ENCODE peak calls at places on chromosomes 16 and 17, in five cellular contexts. X is IMR-90, C is PC-3, N is endothelial cell of umbilical vein, E is hepatocyte. R is an unnamed sample.

GRCh38 chr16:23724438-23725131 is 11.6 kb upstream of the ERN2 start:
- DNase-seq in N (no peak), E (no peak), X (peak; percentile 7), C (no peak), R (no peak)

GRCh38 chr16:85303354-85303883 is 191.1 kb upstream of the CIBAR2 start:
- DNase-seq in C (no peak), E (peak; percentile 78), X (no peak), N (peak; percentile 44), R (peak; percentile 75)

GRCh38 chr16:30953511-30954124 is 3.9 kb upstream of the SETD1A start:
- DNase-seq in E (peak; percentile 88), X (peak; percentile 71), C (peak; percentile 50), N (peak; percentile 80), R (peak; percentile 95)

GRCh38 chr17:79811036-79811887 is 14.4 kb upstream of the CBX8 start:
- DNase-seq in X (no peak), N (peak; percentile 33), E (peak; percentile 68), C (peak; percentile 68), R (peak; percentile 65)

GRCh38 chr17:77610980-77611641 is 347.4 kb upstream of the TNRC6C start:
- DNase-seq in E (no peak), X (no peak), N (no peak), C (no peak), R (no peak)

GRCh38 chr16:4081035-4081434 is 35.2 kb downstream of the ADCY9 start:
- DNase-seq in N (no peak), X (no peak), C (no peak), E (no peak), R (no peak)

GRCh38 chr17:40596261-40596919 is 31.1 kb upstream of the CCR7 start:
- DNase-seq in N (no peak), C (no peak), E (no peak), X (peak; percentile 10), R (peak; percentile 54)

GRCh38 chr17:31580331-31581021 is 189.0 kb downstream of the RAB11FIP4 start:
- DNase-seq in X (peak; percentile 85), N (peak; percentile 69), C (peak; percentile 69), E (no peak), R (no peak)

GRCh38 chr17:73156166-73156840 is 8.5 kb upstream of the SSTR2 start:
- DNase-seq in N (peak; percentile 21), E (peak; percentile 88), X (peak; percentile 68), C (peak; percentile 77), R (peak; percentile 94)

GRCh38 chr17:6786618-6787017 is 10.6 kb downstream of the FBXO39 start:
- DNase-seq in E (no peak), C (peak; percentile 58), X (peak; percentile 63), N (peak; percentile 93), R (no peak)

GRCh38 chr17:2218426-2218825 is 85.2 kb downstream of the SMG6 start:
- DNase-seq in N (no peak), C (peak; percentile 76), X (no peak), E (no peak), R (no peak)

GRCh38 chr17:39144414-39144813 is 7.0 kb downstream of the PLXDC1 start:
- DNase-seq in C (peak; percentile 22), X (peak; percentile 94), N (no peak), E (peak; percentile 62), R (no peak)

GRCh38 chr16:14056970-14057369 is 14.1 kb upstream of the MRTFB start:
- DNase-seq in E (no peak), C (no peak), X (no peak), N (peak; percentile 83), R (no peak)

GRCh38 chr16:20568404-20568803 is 7.8 kb downstream of the ACSM2B start:
- DNase-seq in N (no peak), X (no peak), E (no peak), C (no peak), R (no peak)

GRCh38 chr16:82999711-83000110 is 372.9 kb downstream of the CDH13 start:
- DNase-seq in E (no peak), X (no peak), N (no peak), C (no peak), R (no peak)

GRCh38 chr16:28258571-28258970 is 33.8 kb upstream of the SBK1 start:
- DNase-seq in E (peak; percentile 43), N (no peak), X (peak; percentile 4), C (no peak), R (peak; percentile 47)

GRCh38 chr17:19310151-19310550 is 52.4 kb downstream of the B9D1 start:
- DNase-seq in C (no peak), N (no peak), X (no peak), E (no peak), R (no peak)

GRCh38 chr16:15450624-15451023 is 16.2 kb downstream of the BMERB1 start:
- DNase-seq in C (no peak), E (no peak), X (no peak), N (no peak), R (no peak)

GRCh38 chr17:2232244-2232638 is 71.3 kb downstream of the SMG6 start:
- DNase-seq in X (peak; percentile 96), C (no peak), N (peak; percentile 34), E (no peak), R (no peak)

GRCh38 chr17:14448816-14449215 is 147.9 kb downstream of the HS3ST3B1 start:
- DNase-seq in C (no peak), E (no peak), X (no peak), N (no peak), R (no peak)

GRCh38 chr16:87461466-87461975 is 31.3 kb downstream of the ZCCHC14 start:
- DNase-seq in C (peak; percentile 95), X (no peak), N (peak; percentile 77), E (peak; percentile 95), R (peak; percentile 99)

GRCh38 chr16:29730649-29731048 is 15.1 kb downstream of the C16orf54 start:
- DNase-seq in X (no peak), C (no peak), E (no peak), N (no peak), R (no peak)

GRCh38 chr16:23838485-23839142 is 2.8 kb downstream of the PRKCB start:
- DNase-seq in N (no peak), E (no peak), C (no peak), X (no peak), R (no peak)

GRCh38 chr16:635573-636205 is 416 bp downstream of the METTL26 start:
- DNase-seq in E (no peak), N (no peak), X (no peak), C (no peak), R (no peak)

GRCh38 chr17:64491995-64492394 is 4.9 kb downstream of the POLG2 start:
- DNase-seq in E (no peak), X (peak; percentile 47), N (no peak), C (peak; percentile 56), R (no peak)

GRCh38 chr17:45091778-45092425 is 30.8 kb downstream of the NMT1 start:
- DNase-seq in N (peak; percentile 11), E (no peak), X (peak; percentile 36), C (peak; percentile 53), R (no peak)

GRCh38 chr16:84049403-84050060 is 6.9 kb upstream of the SLC38A8 start:
- DNase-seq in N (no peak), C (no peak), E (no peak), X (no peak), R (no peak)

GRCh38 chr17:49993423-49994037 is 1.5 kb downstream of the DLX3 start:
- DNase-seq in E (peak; percentile 64), X (no peak), N (no peak), C (peak; percentile 40), R (peak; percentile 88)

GRCh38 chr16:57908409-57908987 is 62.4 kb downstream of the CNGB1 start:
- DNase-seq in N (no peak), C (no peak), X (no peak), E (no peak), R (no peak)

GRCh38 chr16:4330277-4330882 is 14.5 kb downstream of the GLIS2 start:
- DNase-seq in E (peak; percentile 87), N (peak; percentile 58), X (peak; percentile 63), C (peak; percentile 66), R (peak; percentile 79)

DNA sequence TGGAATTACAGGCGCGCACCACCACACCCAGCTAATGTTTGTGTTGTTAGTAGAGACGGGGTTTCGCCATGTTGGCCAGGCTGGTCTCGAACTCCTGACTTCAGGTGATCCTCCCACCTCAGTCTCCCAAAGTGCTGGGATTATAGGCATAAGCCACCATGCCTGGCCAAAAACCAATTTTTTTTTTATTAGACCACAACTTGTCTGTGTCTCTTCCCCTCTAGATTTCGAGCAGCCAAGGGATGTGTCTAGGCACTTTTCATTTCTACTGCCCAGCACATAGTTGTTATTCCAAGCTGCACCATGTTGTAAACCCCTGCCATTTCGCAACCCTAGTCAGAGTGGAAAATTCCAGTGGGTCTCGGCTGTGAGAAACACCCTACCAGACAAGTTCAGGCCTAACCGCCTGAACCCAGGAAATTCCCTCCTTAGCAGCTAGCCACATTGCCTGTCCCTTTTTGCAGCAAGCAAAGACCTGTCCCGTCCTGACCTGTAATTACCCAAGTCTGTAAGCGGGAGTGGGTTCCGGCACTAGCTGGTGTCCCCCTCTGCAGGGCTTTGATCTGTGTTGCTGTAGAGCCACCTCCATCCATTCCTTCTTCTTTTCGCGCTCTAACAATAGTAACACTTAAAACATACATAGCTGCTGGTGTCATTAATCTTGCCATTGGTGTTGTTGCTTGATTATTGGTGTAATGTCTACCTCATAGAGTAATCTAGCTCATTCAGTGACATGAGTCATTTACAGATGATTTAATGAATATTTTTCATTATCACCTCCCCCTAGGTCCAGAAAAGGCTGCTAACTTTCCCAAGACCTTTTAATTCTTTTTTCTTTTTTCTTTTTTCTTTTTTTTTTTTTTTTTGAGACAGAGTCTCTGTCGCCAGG is 77.3 kb upstream of the ATF7IP2 start:
- DNase-seq in C (no peak), N (no peak), X (no peak), E (no peak), R (no peak)
- H3K4me2 ChIP-seq in C (no peak overlapping the region), N (no peak overlapping the region), X (no peak overlapping the region), E (no peak overlapping the region), R (no peak overlapping the region)

DNA sequence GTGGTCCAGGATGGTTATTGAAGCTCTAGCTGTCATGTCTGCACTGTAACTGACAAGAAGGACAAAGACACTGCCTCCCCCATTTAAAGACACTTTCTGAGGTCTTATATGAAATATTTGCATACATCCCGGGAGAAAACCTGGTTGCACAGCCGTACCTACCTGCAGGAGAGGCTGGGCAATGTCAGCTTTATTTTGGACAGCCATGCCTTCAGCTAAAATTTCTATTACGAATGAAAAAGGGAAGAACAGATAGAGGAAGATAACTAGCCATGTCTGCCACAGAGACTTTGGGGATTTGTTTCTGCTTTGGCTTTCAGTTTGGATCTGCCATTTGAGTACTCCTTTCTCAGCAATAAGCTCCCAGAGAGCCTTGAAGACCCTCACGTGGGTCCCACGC is 19.0 kb downstream of the SLC7A6 start:
- DNase-seq in N (no peak), C (no peak), X (no peak), E (no peak), R (no peak)
- H3K4me1 ChIP-seq in N (peaks cover 39% of the 10 kb centered on the region), C (peaks cover 13% of the 10 kb centered on the region), X (peaks cover 10% of the 10 kb centered on the region), E (no peaks in the 10 kb centered on the region), R (no peaks in the 10 kb centered on the region)

DNA sequence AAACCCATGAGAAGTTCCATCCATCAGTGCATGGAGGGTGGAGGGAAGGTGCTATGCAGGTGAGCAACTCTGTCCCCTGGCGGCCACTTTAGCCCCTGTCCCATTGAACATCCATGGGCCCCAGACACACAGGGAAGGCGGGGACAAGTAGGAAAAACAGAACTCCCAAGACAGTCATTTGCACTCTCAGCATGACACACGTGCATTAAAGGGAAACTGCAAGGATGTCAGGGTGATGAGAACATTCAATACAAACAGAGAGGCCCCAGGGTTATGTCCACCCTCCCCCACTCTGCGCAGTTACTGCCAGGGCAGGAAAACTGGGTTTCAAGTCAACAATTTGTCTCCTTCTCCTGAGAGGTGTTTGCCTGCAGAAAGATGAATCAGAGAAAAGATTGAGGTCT is 44.0 kb upstream of the AKTIP start:
- DNase-seq in C (peak; percentile 22), X (peak; percentile 13), N (peak; percentile 17), E (peak; percentile 57), R (peak; percentile 68)
- TF ChIP-seq CTCF in C (peak; percentile 51), X (no peak), N (peak; percentile 32), E (peak; percentile 35), R (peak; percentile 72)

GRCh38 chr17:58902312-58902711 is 146.7 kb downstream of the PPM1E start:
- DNase-seq in X (no peak), E (no peak), C (no peak), N (no peak), R (no peak)

GRCh38 chr17:58899191-58899590 is 143.5 kb downstream of the PPM1E start:
- DNase-seq in C (no peak), N (no peak), X (no peak), E (no peak), R (no peak)
- H3K4me2 ChIP-seq in C (no peak overlapping the region), N (no peak overlapping the region), X (no peak overlapping the region), E (no peak overlapping the region), R (no peak overlapping the region)